ENCODE peak calls at places on chromosome 18, in seven cellular contexts. K is HL-60; N is body of pancreas; D is CD4-positive, alpha-beta T cell; B is CD8-positive, alpha-beta memory T cell; M is tibial artery; C is thoracic aorta. Z is an unnamed sample.

GRCh38 chr18:12998332-12999060 is 7.3 kb downstream of the CEP192 start:
- DNase-seq in D (no peak), M (no peak), B (no peak), K (no peak), N (no peak), C (no peak), Z (no peak)

GRCh38 chr18:73669299-73669698 is 478.3 kb downstream of the FBXO15 start:
- DNase-seq in K (no peak), B (no peak), C (no peak), M (no peak), D (no peak), N (peak), Z (no peak)

GRCh38 chr18:1018211-1018651 is 113.6 kb downstream of the ADCYAP1 start:
- DNase-seq in M (no peak), C (no peak), N (no peak), B (no peak), D (no peak), K (no peak), Z (no peak)

GRCh38 chr18:59446012-59446411 is 86.9 kb upstream of the LMAN1 start:
- DNase-seq in N (no peak), M (no peak), B (no peak), K (no peak), C (no peak), D (no peak), Z (no peak)

GRCh38 chr18:2982452-2983172 is 30.3 kb downstream of the LPIN2 start:
- DNase-seq in D (no peak), K (no peak), B (no peak), M (no peak), C (no peak), N (no peak), Z (no peak)

GRCh38 chr18:64791211-64791610 is 642.3 kb upstream of the LINC00305 start:
- DNase-seq in K (no peak), M (no peak), C (no peak), B (no peak), N (no peak), D (no peak), Z (no peak)

GRCh38 chr18:74497308-74497640 is 1.1 kb downstream of the CNDP2 start:
- DNase-seq in B (no peak), M (no peak), C (no peak), K (no peak), N (no peak), D (no peak), Z (no peak)

GRCh38 chr18:12288406-12288762 is 19.7 kb upstream of the TUBB6 start:
- DNase-seq in K (no peak), C (no peak), M (no peak), D (no peak), N (no peak), B (no peak), Z (no peak)

GRCh38 chr18:46071615-46071893 is 506 bp downstream of the PSTPIP2 start:
- DNase-seq in C (no peak), M (no peak), N (peak), B (no peak), K (no peak), D (no peak), Z (no peak)

GRCh38 chr18:48733854-48734253 is 195.0 kb downstream of the CTIF start:
- DNase-seq in K (no peak), C (no peak), N (no peak), B (no peak), M (no peak), D (no peak), Z (no peak)

GRCh38 chr18:78659748-78660147 is 319.9 kb upstream of the SALL3 start:
- DNase-seq in K (no peak), C (no peak), N (no peak), M (no peak), B (no peak), D (no peak), Z (no peak)

GRCh38 chr18:11857177-11857887 is 6.1 kb downstream of the CHMP1B start:
- DNase-seq in B (no peak), C (peak), N (peak), K (peak), M (peak), D (no peak), Z (peak)

GRCh38 chr18:44826418-44827259 is 146.0 kb downstream of the SETBP1 start:
- DNase-seq in B (no peak), K (no peak), N (peak), C (peak), M (peak), D (no peak), Z (peak)

GRCh38 chr18:70411886-70412443 is 123.1 kb downstream of the SOCS6 start:
- DNase-seq in K (no peak), M (no peak), N (no peak), B (no peak), D (no peak), C (no peak), Z (no peak)

GRCh38 chr18:4986677-4987076 is 210.4 kb downstream of the AKAIN1 start:
- DNase-seq in K (no peak), B (no peak), M (no peak), N (no peak), D (no peak), C (no peak), Z (no peak)

GRCh38 chr18:62739911-62740310 is 24.6 kb downstream of the PHLPP1 start:
- DNase-seq in K (no peak), M (no peak), B (no peak), C (no peak), N (no peak), D (no peak), Z (no peak)

GRCh38 chr18:13494879-13495465 is 231.4 kb downstream of the FAM210A start:
- DNase-seq in C (no peak), M (no peak), N (no peak), B (no peak), D (no peak), K (no peak), Z (no peak)

GRCh38 chr18:2654105-2654827 is 1.3 kb upstream of the SMCHD1 start:
- DNase-seq in D (no peak), K (no peak), B (no peak), C (no peak), N (no peak), M (no peak), Z (no peak)

GRCh38 chr18:79275461-79275860 is 120.3 kb upstream of the NFATC1 start:
- DNase-seq in B (no peak), K (no peak), C (no peak), D (no peak), M (no peak), N (no peak), Z (no peak)

GRCh38 chr18:13061630-13062189 is 70.5 kb downstream of the CEP192 start:
- DNase-seq in M (no peak), B (no peak), C (no peak), K (no peak), N (no peak), D (no peak), Z (no peak)

GRCh38 chr18:38007931-38008330 is 442.3 kb upstream of the CELF4 start:
- DNase-seq in D (no peak), K (no peak), C (no peak), N (no peak), B (no peak), M (no peak), Z (no peak)

GRCh38 chr18:7198326-7198725 is 32.6 kb upstream of the LRRC30 start:
- DNase-seq in M (no peak), N (no peak), C (no peak), D (no peak), B (no peak), K (no peak), Z (no peak)

GRCh38 chr18:76970749-76971148 is 148.4 kb downstream of the ZNF236 start:
- DNase-seq in C (no peak), D (no peak), M (no peak), N (no peak), K (no peak), B (no peak), Z (no peak)

GRCh38 chr18:6405237-6406074 is 9.3 kb downstream of the L3MBTL4 start:
- DNase-seq in B (no peak), D (no peak), K (no peak), M (no peak), C (no peak), N (no peak), Z (no peak)

GRCh38 chr18:68229351-68229750 is 485.6 kb downstream of the TMX3 start:
- DNase-seq in C (no peak), K (no peak), N (no peak), M (no peak), D (no peak), B (no peak), Z (no peak)

GRCh38 chr18:3867768-3868445 is 417.9 kb downstream of the TGIF1 start:
- DNase-seq in K (no peak), N (no peak), C (no peak), B (no peak), D (no peak), M (no peak), Z (no peak)

GRCh38 chr18:43563780-43564179 is 286.5 kb upstream of the SYT4 start:
- DNase-seq in M (no peak), N (peak), C (no peak), B (no peak), D (no peak), K (no peak), Z (no peak)

GRCh38 chr18:26717123-26717522 is 148.4 kb downstream of the AQP4 start:
- DNase-seq in K (no peak), C (no peak), N (no peak), D (no peak), B (no peak), M (no peak), Z (no peak)

GRCh38 chr18:58407263-58407648 is 221.6 kb downstream of the ALPK2 start:
- DNase-seq in B (no peak), C (no peak), K (no peak), N (peak), M (no peak), D (no peak), Z (no peak)

GRCh38 chr18:72692086-72692485 is 147.9 kb upstream of the CBLN2 start:
- DNase-seq in D (no peak), N (peak), C (no peak), K (no peak), M (no peak), B (no peak), Z (no peak)

GRCh38 chr18:54888933-54889332 is 60.7 kb downstream of the RAB27B start:
- DNase-seq in C (no peak), K (no peak), M (no peak), N (no peak), B (no peak), D (no peak), Z (no peak)

GRCh38 chr18:29083545-29083944 is 906.6 kb upstream of the CDH2 start:
- DNase-seq in N (no peak), K (no peak), D (no peak), B (no peak), M (peak), C (no peak), Z (no peak)

GRCh38 chr18:50356036-50356945 is 18.6 kb upstream of the SKA1 start:
- DNase-seq in M (no peak), K (peak), C (no peak), D (no peak), B (no peak), N (no peak), Z (peak)

GRCh38 chr18:69755856-69756496 is 191.7 kb downstream of the CD226 start:
- DNase-seq in C (no peak), K (no peak), B (no peak), M (no peak), N (no peak), D (no peak), Z (no peak)

GRCh38 chr18:48022021-48022420 is 91.6 kb upstream of the SMAD2 start:
- DNase-seq in C (no peak), D (no peak), K (no peak), B (no peak), M (no peak), N (no peak), Z (no peak)

GRCh38 chr18:72419914-72420313 is 124.2 kb downstream of the CBLN2 start:
- DNase-seq in C (no peak), B (no peak), N (no peak), M (no peak), K (no peak), D (no peak), Z (no peak)

GRCh38 chr18:5546660-5547059 is 2.9 kb upstream of the EPB41L3 start:
- DNase-seq in M (peak), B (no peak), K (no peak), N (no peak), C (no peak), D (no peak), Z (no peak)

GRCh38 chr18:41737218-41737617 is 217.8 kb upstream of the PIK3C3 start:
- DNase-seq in N (no peak), K (no peak), M (no peak), D (no peak), C (no peak), B (no peak), Z (no peak)

GRCh38 chr18:52312321-52312720 is 27.7 kb upstream of the DCC start:
- DNase-seq in N (no peak), K (no peak), B (no peak), C (no peak), M (no peak), D (no peak), Z (no peak)
- H3K27ac ChIP-seq in N (no peak), K (no peak), B (no peak), C (no peak), M (no peak), D (no peak), Z (peak)

GRCh38 chr18:22473366-22473765 is 55.7 kb upstream of the CTAGE1 start:
- DNase-seq in M (no peak), D (no peak), K (no peak), C (no peak), N (no peak), B (no peak), Z (no peak)

GRCh38 chr18:22470511-22471181 is 52.9 kb upstream of the CTAGE1 start:
- DNase-seq in M (peak), N (peak), B (no peak), C (no peak), D (no peak), K (no peak), Z (no peak)

GRCh38 chr18:22470141-22470510 is 52.4 kb upstream of the CTAGE1 start:
- DNase-seq in M (no peak), B (no peak), N (no peak), D (no peak), K (no peak), C (no peak), Z (no peak)

GRCh38 chr18:22469061-22469689 is 51.5 kb upstream of the CTAGE1 start:
- DNase-seq in K (no peak), N (no peak), D (no peak), M (no peak), C (no peak), B (no peak), Z (no peak)

GRCh38 chr18:22471546-22472131 is 53.9 kb upstream of the CTAGE1 start:
- DNase-seq in N (peak), C (peak), B (no peak), K (no peak), M (peak), D (no peak), Z (no peak)
- H3K27ac ChIP-seq in N (no peak), C (peak), B (no peak), K (no peak), M (peak), D (no peak), Z (no peak)

DNA sequence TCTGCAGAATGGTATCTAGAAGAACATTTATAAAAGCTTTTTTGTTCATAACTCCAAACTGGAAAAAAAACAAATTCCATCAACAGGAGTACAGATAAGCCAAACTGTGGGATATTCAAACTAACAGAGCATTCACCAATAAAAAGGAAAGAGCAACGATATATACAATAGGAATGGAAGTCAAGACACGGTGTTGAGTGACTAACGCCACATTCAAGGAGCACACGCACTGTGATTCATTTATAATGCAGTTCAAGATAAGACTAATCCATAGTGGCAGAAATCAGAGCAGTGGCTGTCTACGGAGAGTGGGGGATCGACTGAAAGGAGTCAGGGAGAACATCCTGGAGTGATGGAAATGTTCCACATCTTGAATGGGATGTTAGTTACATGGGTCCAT is 70.7 kb downstream of the CABYR start:
- DNase-seq in K (no peak), C (no peak), B (no peak), D (no peak), N (no peak), M (no peak), Z (no peak)
- H3K27ac ChIP-seq in K (no peak), C (no peak), B (no peak), D (no peak), N (no peak), M (no peak), Z (peak)

DNA sequence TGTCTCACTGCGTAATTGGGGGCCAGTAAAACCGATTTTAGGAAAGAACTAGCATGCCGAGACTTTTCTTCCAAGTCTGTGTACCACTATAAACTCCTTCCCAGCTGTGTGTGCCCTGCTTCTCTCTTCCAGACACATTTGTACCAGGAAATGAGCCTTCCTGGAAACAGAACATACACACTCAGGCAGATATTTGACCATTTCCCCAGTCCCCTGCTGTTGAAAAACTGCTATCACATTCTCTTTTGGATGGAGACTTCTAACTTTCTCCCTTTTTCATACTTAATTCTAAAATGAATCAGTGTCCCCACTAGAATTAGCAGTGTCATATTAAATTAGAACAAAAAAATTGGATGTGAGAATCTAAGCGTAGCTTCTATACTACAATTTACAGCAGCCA is 20.2 kb downstream of the DSG4 start:
- DNase-seq in D (no peak), N (no peak), C (no peak), M (no peak), B (no peak), K (no peak), Z (no peak)
- H3K27ac ChIP-seq in D (no peak), N (no peak), C (no peak), M (no peak), B (no peak), K (no peak), Z (no peak)